ENCODE peak calls at places on chromosome 2, in five cellular contexts. One of them, this sample, is unnamed. For H3K4me1, the result is how much of the 10 kb centered on the place peaks cover.

GRCh38 chr2:71303849-71304248 is 27.7 kb upstream of the ZNF638 start:
- DNase-seq in right atrium auricular region: no peak
- DNase-seq in tibial artery: no peak
- DNase-seq in Peyer's patch: no peak
- DNase-seq in uterus: no peak
- DNase-seq in this sample: no peak

GRCh38 chr2:201235865-201236811 is 24.2 kb upstream of the CASP8 start:
- DNase-seq in right atrium auricular region: peak
- DNase-seq in tibial artery: peak
- DNase-seq in Peyer's patch: peak
- DNase-seq in uterus: peak
- DNase-seq in this sample: peak

GRCh38 chr2:56288863-56289580 is 105.2 kb downstream of the CCDC85A start:
- DNase-seq in Peyer's patch: no peak
- DNase-seq in tibial artery: no peak
- DNase-seq in uterus: no peak
- DNase-seq in right atrium auricular region: no peak
- DNase-seq in this sample: no peak

GRCh38 chr2:88813612-88814011 is 122.1 kb downstream of the RPIA start:
- DNase-seq in right atrium auricular region: no peak
- DNase-seq in Peyer's patch: no peak
- DNase-seq in uterus: no peak
- DNase-seq in tibial artery: no peak
- DNase-seq in this sample: no peak

GRCh38 chr2:181374741-181375675 is 82.2 kb upstream of the ITGA4 start:
- DNase-seq in right atrium auricular region: no peak
- DNase-seq in Peyer's patch: no peak
- DNase-seq in uterus: no peak
- DNase-seq in tibial artery: no peak
- DNase-seq in this sample: no peak

GRCh38 chr2:191758420-191759199 is 80.7 kb downstream of the NABP1 start:
- DNase-seq in right atrium auricular region: no peak
- DNase-seq in tibial artery: peak
- DNase-seq in uterus: no peak
- DNase-seq in Peyer's patch: no peak
- DNase-seq in this sample: no peak

GRCh38 chr2:140876015-140876414 is 1254.8 kb downstream of the LRP1B start:
- DNase-seq in tibial artery: no peak
- DNase-seq in right atrium auricular region: no peak
- DNase-seq in uterus: no peak
- DNase-seq in Peyer's patch: no peak
- DNase-seq in this sample: no peak

GRCh38 chr2:25127631-25128030 is 40.7 kb downstream of the POMC start:
- DNase-seq in Peyer's patch: peak
- DNase-seq in right atrium auricular region: no peak
- DNase-seq in uterus: peak
- DNase-seq in tibial artery: no peak
- DNase-seq in this sample: no peak

GRCh38 chr2:165032559-165032958 is 77.2 kb upstream of the SLC38A11 start:
- DNase-seq in uterus: no peak
- DNase-seq in right atrium auricular region: no peak
- DNase-seq in Peyer's patch: no peak
- DNase-seq in tibial artery: no peak
- DNase-seq in this sample: no peak

GRCh38 chr2:126894082-126894481 is 4.6 kb upstream of the TEX51 start:
- DNase-seq in tibial artery: no peak
- DNase-seq in uterus: peak
- DNase-seq in Peyer's patch: peak
- DNase-seq in right atrium auricular region: peak
- DNase-seq in this sample: no peak

GRCh38 chr2:59000796-59001195 is 759.7 kb upstream of the FANCL start:
- DNase-seq in Peyer's patch: no peak
- DNase-seq in tibial artery: no peak
- DNase-seq in uterus: no peak
- DNase-seq in right atrium auricular region: no peak
- DNase-seq in this sample: no peak

GRCh38 chr2:219437690-219438089 is 3.0 kb downstream of the SPEG start:
- DNase-seq in right atrium auricular region: no peak
- DNase-seq in uterus: no peak
- DNase-seq in Peyer's patch: no peak
- DNase-seq in tibial artery: no peak
- DNase-seq in this sample: no peak

GRCh38 chr2:215431290-215431689 is 4.6 kb downstream of the FN1 start:
- DNase-seq in right atrium auricular region: no peak
- DNase-seq in Peyer's patch: no peak
- DNase-seq in uterus: no peak
- DNase-seq in tibial artery: no peak
- DNase-seq in this sample: no peak

GRCh38 chr2:177429688-177430325 is 37.2 kb downstream of the AGPS start:
- DNase-seq in right atrium auricular region: no peak
- DNase-seq in uterus: no peak
- DNase-seq in tibial artery: no peak
- DNase-seq in Peyer's patch: no peak
- DNase-seq in this sample: no peak

GRCh38 chr2:172426635-172427255 is 641 bp upstream of the ITGA6 start:
- DNase-seq in tibial artery: no peak
- DNase-seq in right atrium auricular region: no peak
- DNase-seq in Peyer's patch: no peak
- DNase-seq in uterus: no peak
- DNase-seq in this sample: no peak

GRCh38 chr2:233083782-233084181 is 23.6 kb downstream of the INPP5D start:
- DNase-seq in uterus: no peak
- DNase-seq in tibial artery: no peak
- DNase-seq in Peyer's patch: peak
- DNase-seq in right atrium auricular region: no peak
- DNase-seq in this sample: no peak

GRCh38 chr2:54059504-54059903 is 55.9 kb upstream of the ACYP2 start:
- DNase-seq in Peyer's patch: no peak
- DNase-seq in uterus: no peak
- DNase-seq in right atrium auricular region: no peak
- DNase-seq in tibial artery: no peak
- DNase-seq in this sample: no peak

GRCh38 chr2:220789961-220790360 is 782.1 kb downstream of the EPHA4 start:
- DNase-seq in Peyer's patch: no peak
- DNase-seq in right atrium auricular region: no peak
- DNase-seq in tibial artery: no peak
- DNase-seq in uterus: no peak
- DNase-seq in this sample: no peak

GRCh38 chr2:157447751-157448150 is 3.9 kb upstream of the CYTIP start:
- DNase-seq in tibial artery: no peak
- DNase-seq in right atrium auricular region: no peak
- DNase-seq in Peyer's patch: no peak
- DNase-seq in uterus: no peak
- DNase-seq in this sample: no peak

GRCh38 chr2:113240915-113241911 is 37.5 kb downstream of the PAX8 start:
- DNase-seq in tibial artery: peak
- DNase-seq in Peyer's patch: peak
- DNase-seq in uterus: peak
- DNase-seq in right atrium auricular region: peak
- DNase-seq in this sample: peak

GRCh38 chr2:240831594-240832204 is 11.7 kb upstream of the KIF1A start:
- DNase-seq in tibial artery: no peak
- DNase-seq in right atrium auricular region: no peak
- DNase-seq in uterus: no peak
- DNase-seq in Peyer's patch: no peak
- DNase-seq in this sample: no peak

GRCh38 chr2:236610991-236611821 is 41.6 kb downstream of the ACKR3 start:
- DNase-seq in uterus: no peak
- DNase-seq in right atrium auricular region: no peak
- DNase-seq in Peyer's patch: no peak
- DNase-seq in tibial artery: no peak
- DNase-seq in this sample: no peak

GRCh38 chr2:232075080-232075479 is 113.6 kb downstream of the DIS3L2 start:
- DNase-seq in tibial artery: no peak
- DNase-seq in right atrium auricular region: no peak
- DNase-seq in uterus: no peak
- DNase-seq in Peyer's patch: no peak
- DNase-seq in this sample: no peak

GRCh38 chr2:1055014-1055595 is 104.5 kb downstream of the SNTG2 start:
- DNase-seq in right atrium auricular region: no peak
- DNase-seq in Peyer's patch: no peak
- DNase-seq in uterus: no peak
- DNase-seq in tibial artery: no peak
- DNase-seq in this sample: no peak

GRCh38 chr2:28088970-28089369 is 198.4 kb downstream of the BABAM2 start:
- DNase-seq in right atrium auricular region: no peak
- DNase-seq in Peyer's patch: no peak
- DNase-seq in tibial artery: no peak
- DNase-seq in uterus: no peak
- DNase-seq in this sample: no peak

GRCh38 chr2:68762665-68763064 is 28.1 kb downstream of the ARHGAP25 start:
- DNase-seq in right atrium auricular region: no peak
- DNase-seq in Peyer's patch: no peak
- DNase-seq in uterus: peak
- DNase-seq in tibial artery: no peak
- DNase-seq in this sample: no peak

GRCh38 chr2:68765739-68766377 is 31.2 kb downstream of the ARHGAP25 start:
- DNase-seq in right atrium auricular region: no peak
- DNase-seq in tibial artery: no peak
- DNase-seq in Peyer's patch: no peak
- DNase-seq in uterus: no peak
- DNase-seq in this sample: no peak

GRCh38 chr2:68766378-68766845 is 31.8 kb downstream of the ARHGAP25 start:
- DNase-seq in tibial artery: peak
- DNase-seq in uterus: peak
- DNase-seq in right atrium auricular region: peak
- DNase-seq in Peyer's patch: no peak
- DNase-seq in this sample: peak

GRCh38 chr2:68764041-68764780 is 29.6 kb downstream of the ARHGAP25 start:
- DNase-seq in right atrium auricular region: no peak
- DNase-seq in tibial artery: no peak
- DNase-seq in Peyer's patch: no peak
- DNase-seq in uterus: no peak
- DNase-seq in this sample: no peak

DNA sequence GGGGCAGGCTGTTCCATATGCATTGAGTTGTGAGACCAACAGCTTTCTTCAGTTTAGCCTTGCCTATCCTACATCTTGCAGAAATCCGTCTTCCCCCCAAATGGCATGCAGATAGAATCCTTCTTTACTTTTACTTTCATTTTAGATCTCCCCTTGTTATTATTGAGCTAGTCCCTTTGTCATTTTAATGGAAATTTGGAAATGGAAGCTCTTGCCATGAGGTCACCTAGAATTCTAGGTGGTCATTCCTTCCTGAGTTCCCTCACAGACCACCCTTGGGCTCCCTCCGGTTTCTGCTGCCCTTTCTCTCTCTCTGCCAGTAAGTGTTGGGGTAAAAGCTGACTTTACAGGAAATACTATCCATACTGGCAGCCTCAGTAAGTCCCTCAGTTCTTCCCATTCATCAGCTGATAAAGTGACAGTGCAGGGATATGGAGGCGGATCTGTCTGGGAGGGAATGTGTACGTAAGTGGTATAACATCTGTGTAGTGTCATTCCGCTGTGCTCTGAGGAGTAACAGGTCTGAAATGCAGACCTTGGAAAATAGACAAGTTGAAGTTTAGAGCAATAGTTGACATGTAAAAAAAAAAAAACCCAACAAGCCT is 30.3 kb downstream of the ARHGAP25 start:
- DNase-seq in right atrium auricular region: no peak
- DNase-seq in uterus: no peak
- DNase-seq in Peyer's patch: no peak
- DNase-seq in tibial artery: no peak
- DNase-seq in this sample: no peak
- H3K4me1 ChIP-seq in right atrium auricular region: under half
- H3K4me1 ChIP-seq in uterus: under half
- H3K4me1 ChIP-seq in Peyer's patch: under half
- H3K4me1 ChIP-seq in tibial artery: under half
- H3K4me1 ChIP-seq in this sample: under half

DNA sequence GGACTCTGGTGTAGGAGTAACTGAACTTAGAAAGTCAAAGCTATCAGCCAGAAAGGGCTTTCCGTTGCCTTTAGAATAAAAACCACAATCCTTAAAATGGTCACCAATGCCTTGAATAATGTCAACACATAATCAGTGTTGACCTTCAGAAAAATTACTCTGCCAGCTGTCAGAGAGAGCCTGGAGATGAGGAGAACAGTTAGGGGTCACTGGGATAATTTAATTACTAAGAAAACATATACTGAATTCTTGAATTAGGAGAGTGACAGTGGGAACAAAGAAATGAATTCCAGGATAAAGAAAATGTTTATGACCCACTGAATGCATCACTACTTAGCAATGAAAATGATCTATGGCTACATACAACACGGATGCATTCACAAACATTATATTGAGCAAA is 23.4 kb upstream of the UGP2 start:
- DNase-seq in right atrium auricular region: no peak
- DNase-seq in tibial artery: no peak
- DNase-seq in uterus: no peak
- DNase-seq in Peyer's patch: no peak
- DNase-seq in this sample: no peak
- H3K4me1 ChIP-seq in right atrium auricular region: under half
- H3K4me1 ChIP-seq in tibial artery: under half
- H3K4me1 ChIP-seq in uterus: under half
- H3K4me1 ChIP-seq in Peyer's patch: under half
- H3K4me1 ChIP-seq in this sample: under half

GRCh38 chr2:143452817-143453462 is 323.7 kb downstream of the ARHGAP15 start:
- DNase-seq in right atrium auricular region: no peak
- DNase-seq in uterus: no peak
- DNase-seq in tibial artery: no peak
- DNase-seq in Peyer's patch: no peak
- DNase-seq in this sample: no peak

GRCh38 chr2:143451622-143452021 is 322.4 kb downstream of the ARHGAP15 start:
- DNase-seq in tibial artery: no peak
- DNase-seq in right atrium auricular region: no peak
- DNase-seq in Peyer's patch: no peak
- DNase-seq in uterus: no peak
- DNase-seq in this sample: no peak

GRCh38 chr2:143458258-143458954 is 329.2 kb downstream of the ARHGAP15 start:
- DNase-seq in uterus: no peak
- DNase-seq in Peyer's patch: no peak
- DNase-seq in tibial artery: no peak
- DNase-seq in right atrium auricular region: no peak
- DNase-seq in this sample: no peak

GRCh38 chr2:143460382-143460781 is 331.2 kb downstream of the ARHGAP15 start:
- DNase-seq in tibial artery: no peak
- DNase-seq in uterus: no peak
- DNase-seq in right atrium auricular region: no peak
- DNase-seq in Peyer's patch: no peak
- DNase-seq in this sample: no peak

DNA sequence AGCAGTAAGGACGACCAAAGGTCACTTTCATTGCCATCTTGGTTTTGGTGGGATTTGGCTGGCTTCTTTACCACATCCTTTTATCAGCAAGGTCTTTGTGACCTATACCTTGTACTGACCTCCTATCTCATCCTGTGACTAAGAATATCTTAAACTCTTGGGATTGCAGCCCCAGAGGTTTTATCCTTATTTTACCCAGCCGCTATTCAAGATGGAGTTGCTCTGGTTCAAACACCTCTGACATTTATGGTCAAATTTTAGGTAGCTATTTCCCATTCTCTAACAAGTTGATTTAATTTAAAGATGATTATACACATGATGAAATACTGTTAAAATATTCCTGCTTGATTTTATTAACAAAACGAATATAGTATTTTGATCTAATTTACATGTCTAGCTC is 326.1 kb downstream of the ARHGAP15 start:
- DNase-seq in Peyer's patch: no peak
- DNase-seq in uterus: no peak
- DNase-seq in tibial artery: no peak
- DNase-seq in right atrium auricular region: no peak
- DNase-seq in this sample: no peak
- H3K4me1 ChIP-seq in Peyer's patch: under half
- H3K4me1 ChIP-seq in uterus: under half
- H3K4me1 ChIP-seq in tibial artery: under half
- H3K4me1 ChIP-seq in right atrium auricular region: under half
- H3K4me1 ChIP-seq in this sample: under half

GRCh38 chr2:237671466-237672173 is 44.2 kb downstream of the LRRFIP1 start:
- DNase-seq in Peyer's patch: no peak
- DNase-seq in right atrium auricular region: no peak
- DNase-seq in uterus: no peak
- DNase-seq in tibial artery: no peak
- DNase-seq in this sample: no peak
- H3K4me1 ChIP-seq in Peyer's patch: under half
- H3K4me1 ChIP-seq in right atrium auricular region: half or more
- H3K4me1 ChIP-seq in uterus: under half
- H3K4me1 ChIP-seq in tibial artery: under half
- H3K4me1 ChIP-seq in this sample: half or more

This sample was measured in left ventricle myocardium inferior.